ENCODE peak calls at places on chromosomes 6 and 20, in ten cellular contexts. B, Q, W, N, X, K, T, L, P and Z are unnamed samples.

GRCh38 chr6:108337721-108338120 is 42.9 kb downstream of the AFG1L start:
- DNase-seq in B (no peak), Q (no peak), W (no peak), N (no peak), X (no peak), K (no peak), T (no peak), L (no peak), P (no peak), Z (no peak)

GRCh38 chr6:155676346-155676745 is 220.7 kb upstream of the NOX3 start:
- DNase-seq in B (no peak), Q (no peak), W (no peak), N (no peak), X (no peak), K (no peak), T (no peak), L (no peak), P (no peak), Z (no peak)

GRCh38 chr20:32707691-32708581 is 34.2 kb upstream of the C20orf203 start:
- DNase-seq in B (no peak), Q (no peak), W (no peak), N (no peak), X (no peak), K (no peak), T (no peak), L (no peak), P (no peak), Z (no peak)

GRCh38 chr20:63099426-63100267 is 92.9 kb upstream of the BHLHE23 start:
- DNase-seq in B (no peak), Q (no peak), W (peak), N (no peak), X (no peak), K (no peak), T (no peak), L (no peak), P (no peak), Z (no peak)

GRCh38 chr6:74891358-74891811 is 314.5 kb downstream of the COL12A1 start:
- DNase-seq in B (peak), Q (no peak), W (no peak), N (no peak), X (no peak), K (no peak), T (no peak), L (no peak), P (no peak), Z (no peak)

GRCh38 chr6:47245745-47246371 is 63.8 kb downstream of the TNFRSF21 start:
- DNase-seq in B (no peak), Q (no peak), W (no peak), N (no peak), X (no peak), K (peak), T (no peak), L (no peak), P (no peak), Z (peak)

GRCh38 chr6:43629505-43630300 is 639 bp upstream of the GTPBP2 start:
- DNase-seq in B (peak), Q (peak), W (peak), N (peak), X (peak), K (peak), T (peak), L (peak), P (peak), Z (peak)

GRCh38 chr6:148068391-148068790 is 274.2 kb upstream of the SASH1 start:
- DNase-seq in B (no peak), Q (no peak), W (no peak), N (no peak), X (no peak), K (no peak), T (no peak), L (no peak), P (no peak), Z (no peak)

GRCh38 chr6:123770247-123770949 is 33.3 kb upstream of the NKAIN2 start:
- DNase-seq in B (no peak), Q (no peak), W (no peak), N (no peak), X (no peak), K (no peak), T (no peak), L (no peak), P (no peak), Z (no peak)

GRCh38 chr6:43052842-43053544 is 658 bp downstream of the CUL7 start:
- DNase-seq in B (peak), Q (no peak), W (no peak), N (no peak), X (peak), K (peak), T (peak), L (no peak), P (no peak), Z (peak)

GRCh38 chr6:43937236-43938177 is 167.5 kb downstream of the VEGFA start:
- DNase-seq in B (peak), Q (no peak), W (no peak), N (no peak), X (no peak), K (no peak), T (no peak), L (no peak), P (no peak), Z (no peak)

GRCh38 chr20:63698739-63699465 is 2.5 kb downstream of the TNFRSF6B start:
- DNase-seq in B (peak), Q (no peak), W (no peak), N (no peak), X (peak), K (no peak), T (no peak), L (no peak), P (no peak), Z (no peak)

GRCh38 chr20:50379049-50379990 is 130.9 kb upstream of the PTPN1 start:
- DNase-seq in B (peak), Q (no peak), W (peak), N (no peak), X (no peak), K (peak), T (no peak), L (no peak), P (no peak), Z (peak)

GRCh38 chr6:2970034-2970685 is 1.2 kb downstream of the SERPINB6 start:
- DNase-seq in B (no peak), Q (no peak), W (no peak), N (no peak), X (no peak), K (no peak), T (no peak), L (no peak), P (no peak), Z (no peak)

GRCh38 chr6:8526619-8527018 is 91.3 kb upstream of the SLC35B3 start:
- DNase-seq in B (no peak), Q (no peak), W (no peak), N (no peak), X (no peak), K (no peak), T (no peak), L (no peak), P (no peak), Z (no peak)

GRCh38 chr6:152136449-152136825 is 329.0 kb downstream of the ESR1 start:
- DNase-seq in B (no peak), Q (no peak), W (no peak), N (no peak), X (no peak), K (no peak), T (no peak), L (peak), P (no peak), Z (no peak)

GRCh38 chr6:56764081-56764566 is 121.4 kb upstream of the DST start:
- DNase-seq in B (no peak), Q (no peak), W (no peak), N (no peak), X (peak), K (peak), T (peak), L (no peak), P (no peak), Z (peak)